ENCODE peak calls at places on chromosomes 11 and 22, in four cellular contexts. One of them, this sample, is unnamed.

GRCh38 chr22:46073683-46074504 is 76.4 kb upstream of the PPARA start:
- DNase-seq in K562: no peak
- DNase-seq in HepG2: no peak
- DNase-seq in GM12878: no peak
- DNase-seq in this sample: peak

GRCh38 chr11:105230586-105230985 is 91.0 kb upstream of the CARD18 start:
- DNase-seq in K562: no peak
- DNase-seq in HepG2: no peak
- DNase-seq in GM12878: no peak
- DNase-seq in this sample: no peak

GRCh38 chr11:66335531-66336233 is 552 bp downstream of the RIN1 start:
- DNase-seq in K562: no peak
- DNase-seq in HepG2: no peak
- DNase-seq in GM12878: no peak
- DNase-seq in this sample: no peak

GRCh38 chr11:2898366-2899079 is 12.9 kb upstream of the CDKN1C start:
- DNase-seq in K562: no peak
- DNase-seq in HepG2: peak
- DNase-seq in GM12878: no peak
- DNase-seq in this sample: no peak

GRCh38 chr11:67482275-67482735 is 521 bp upstream of the AIP start:
- DNase-seq in K562: no peak
- DNase-seq in HepG2: no peak
- DNase-seq in GM12878: no peak
- DNase-seq in this sample: no peak

GRCh38 chr11:19954899-19955298 is 205.4 kb downstream of the DBX1 start:
- DNase-seq in K562: no peak
- DNase-seq in HepG2: peak
- DNase-seq in GM12878: no peak
- DNase-seq in this sample: no peak

GRCh38 chr11:86727105-86727504 is 54.7 kb upstream of the ME3 start:
- DNase-seq in K562: no peak
- DNase-seq in HepG2: no peak
- DNase-seq in GM12878: no peak
- DNase-seq in this sample: no peak

GRCh38 chr11:7651140-7651551 is 22.2 kb downstream of the CYB5R2 start:
- DNase-seq in K562: no peak
- DNase-seq in HepG2: no peak
- DNase-seq in GM12878: no peak
- DNase-seq in this sample: no peak

GRCh38 chr22:42462016-42462415 is 29.8 kb upstream of the NFAM1 start:
- DNase-seq in K562: peak
- DNase-seq in HepG2: no peak
- DNase-seq in GM12878: no peak
- DNase-seq in this sample: no peak
- TF ChIP-seq NR2C2 in K562: no peak
- TF ChIP-seq NR2C2 in HepG2: no peak
- TF ChIP-seq NR2C2 in GM12878: no peak
- TF ChIP-seq NR2C2 in this sample: no peak

GRCh38 chr11:64314146-64314804 is 3.1 kb downstream of the TRMT112 start:
- DNase-seq in K562: no peak
- DNase-seq in HepG2: no peak
- DNase-seq in GM12878: no peak
- DNase-seq in this sample: no peak

GRCh38 chr11:64317325-64317960 is at the start of gene TRMT112:
- DNase-seq in K562: peak
- DNase-seq in HepG2: peak
- DNase-seq in GM12878: peak
- DNase-seq in this sample: peak

GRCh38 chr11:64312947-64313346 is 4.4 kb downstream of the TRMT112 start:
- DNase-seq in K562: no peak
- DNase-seq in HepG2: no peak
- DNase-seq in GM12878: no peak
- DNase-seq in this sample: no peak

GRCh38 chr11:64313491-64314145 is 3.7 kb downstream of the TRMT112 start:
- DNase-seq in K562: peak
- DNase-seq in HepG2: no peak
- DNase-seq in GM12878: no peak
- DNase-seq in this sample: no peak

GRCh38 chr11:64314805-64315561 is 2.4 kb downstream of the TRMT112 start:
- DNase-seq in K562: no peak
- DNase-seq in HepG2: no peak
- DNase-seq in GM12878: no peak
- DNase-seq in this sample: no peak
- TF ChIP-seq CTCF in K562: peak
- TF ChIP-seq CTCF in HepG2: no peak
- TF ChIP-seq CTCF in GM12878: no peak
- TF ChIP-seq CTCF in this sample: no peak

GRCh38 chr22:39641660-39642059 is 71.1 kb downstream of the CACNA1I start:
- DNase-seq in K562: no peak
- DNase-seq in HepG2: no peak
- DNase-seq in GM12878: no peak
- DNase-seq in this sample: no peak

GRCh38 chr22:39645532-39645931 is 75.0 kb downstream of the CACNA1I start:
- DNase-seq in K562: no peak
- DNase-seq in HepG2: no peak
- DNase-seq in GM12878: no peak
- DNase-seq in this sample: no peak

GRCh38 chr22:39647836-39648500 is 77.4 kb downstream of the CACNA1I start:
- DNase-seq in K562: no peak
- DNase-seq in HepG2: no peak
- DNase-seq in GM12878: no peak
- DNase-seq in this sample: no peak

GRCh38 chr22:39646614-39647210 is 76.2 kb downstream of the CACNA1I start:
- DNase-seq in K562: no peak
- DNase-seq in HepG2: no peak
- DNase-seq in GM12878: no peak
- DNase-seq in this sample: no peak

GRCh38 chr22:39643311-39644083 is 72.9 kb downstream of the CACNA1I start:
- DNase-seq in K562: no peak
- DNase-seq in HepG2: no peak
- DNase-seq in GM12878: no peak
- DNase-seq in this sample: no peak
- TF ChIP-seq NR2C2 in K562: no peak
- TF ChIP-seq NR2C2 in HepG2: no peak
- TF ChIP-seq NR2C2 in GM12878: no peak
- TF ChIP-seq NR2C2 in this sample: no peak

DNA sequence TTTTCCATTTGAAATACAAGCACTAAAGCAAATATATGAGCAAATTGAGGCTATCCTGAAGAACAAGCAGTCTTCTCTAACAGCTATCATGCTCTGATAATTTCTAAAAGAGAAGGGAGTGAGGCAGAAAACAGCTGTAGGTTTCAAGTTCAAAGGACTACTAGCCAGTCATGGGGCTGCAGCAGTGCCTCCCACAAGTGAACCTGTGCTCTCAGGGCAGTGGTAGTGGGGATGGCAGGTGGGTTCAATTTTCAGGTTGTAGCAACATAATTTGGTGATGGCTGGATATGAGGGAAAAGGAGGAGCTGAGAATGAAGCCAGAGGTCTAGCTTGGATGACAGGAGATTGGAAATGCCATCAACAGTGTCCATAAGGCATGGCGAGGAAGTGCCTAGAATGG is 93.5 kb upstream of the ARHGAP20 start:
- DNase-seq in K562: no peak
- DNase-seq in HepG2: no peak
- DNase-seq in GM12878: no peak
- DNase-seq in this sample: no peak
- TF ChIP-seq CTCF in K562: no peak
- TF ChIP-seq CTCF in HepG2: no peak
- TF ChIP-seq CTCF in GM12878: no peak
- TF ChIP-seq CTCF in this sample: no peak

GRCh38 chr11:100805509-100806199 is 118.6 kb downstream of the ARHGAP42 start:
- DNase-seq in K562: no peak
- DNase-seq in HepG2: no peak
- DNase-seq in GM12878: no peak
- DNase-seq in this sample: no peak
- TF ChIP-seq NR2C2 in K562: no peak
- TF ChIP-seq NR2C2 in HepG2: no peak
- TF ChIP-seq NR2C2 in GM12878: no peak
- TF ChIP-seq NR2C2 in this sample: no peak

GRCh38 chr11:64916848-64917662 is at the start of gene ATG2A:
- DNase-seq in K562: peak
- DNase-seq in HepG2: peak
- DNase-seq in GM12878: peak
- DNase-seq in this sample: peak

GRCh38 chr11:64916040-64916847 is 765 bp downstream of the ATG2A start:
- DNase-seq in K562: peak
- DNase-seq in HepG2: peak
- DNase-seq in GM12878: no peak
- DNase-seq in this sample: no peak

GRCh38 chr11:64917663-64917995 is 620 bp upstream of the ATG2A start:
- DNase-seq in K562: no peak
- DNase-seq in HepG2: no peak
- DNase-seq in GM12878: no peak
- DNase-seq in this sample: no peak

GRCh38 chr11:64919627-64920026 is 2.6 kb upstream of the ATG2A start:
- DNase-seq in K562: no peak
- DNase-seq in HepG2: no peak
- DNase-seq in GM12878: no peak
- DNase-seq in this sample: no peak

DNA sequence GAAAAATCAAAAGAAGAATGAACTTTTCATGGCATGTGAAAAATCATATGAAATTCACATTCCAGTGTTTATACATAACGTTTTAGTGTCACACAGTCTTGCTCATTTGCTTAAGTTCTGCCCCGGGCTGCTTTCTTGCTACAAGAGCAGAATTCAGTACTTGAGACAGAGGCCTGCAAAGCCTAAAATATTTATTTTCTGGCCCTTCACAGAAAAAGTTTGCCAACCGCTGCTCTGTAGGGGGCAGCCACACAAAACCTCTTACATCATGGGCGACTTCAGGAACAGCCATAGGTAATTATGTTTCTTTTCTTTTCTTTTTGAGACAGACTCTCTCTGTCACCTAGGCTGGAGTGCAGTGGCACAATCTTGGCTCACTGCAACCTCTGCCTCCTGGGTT is 1.0 kb upstream of the ATG2A start:
- DNase-seq in K562: no peak
- DNase-seq in HepG2: peak
- DNase-seq in GM12878: no peak
- DNase-seq in this sample: no peak
- TF ChIP-seq CTCF in K562: peak
- TF ChIP-seq CTCF in HepG2: peak
- TF ChIP-seq CTCF in GM12878: peak
- TF ChIP-seq CTCF in this sample: no peak

DNA sequence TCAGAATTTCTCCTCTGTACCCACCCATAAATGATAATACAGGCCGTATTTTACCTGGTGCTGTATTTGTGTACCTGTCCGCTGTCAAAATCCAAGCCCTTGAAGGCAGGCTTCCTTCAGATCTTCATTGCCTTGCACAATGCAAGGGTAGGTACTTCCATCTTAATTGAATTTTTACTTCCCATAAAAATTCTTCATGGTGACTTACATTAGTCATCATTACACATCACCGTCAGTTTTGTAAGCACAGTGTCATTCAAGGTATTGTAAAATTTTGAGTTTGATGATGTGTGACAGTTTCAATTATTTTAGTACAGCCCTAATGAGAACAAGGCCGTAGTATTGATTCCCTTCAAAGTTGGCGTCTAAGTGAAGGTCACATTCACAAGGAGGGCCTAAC is 770 bp upstream of the TSG101 start:
- DNase-seq in K562: no peak
- DNase-seq in HepG2: no peak
- DNase-seq in GM12878: no peak
- DNase-seq in this sample: no peak
- TF ChIP-seq NR2C2 in K562: no peak
- TF ChIP-seq NR2C2 in HepG2: no peak
- TF ChIP-seq NR2C2 in GM12878: no peak
- TF ChIP-seq NR2C2 in this sample: no peak

GRCh38 chr22:22460635-22461034 is 47.9 kb downstream of the ZNF280B start:
- DNase-seq in K562: peak
- DNase-seq in HepG2: peak
- DNase-seq in GM12878: no peak
- DNase-seq in this sample: no peak
- TF ChIP-seq CTCF in K562: peak
- TF ChIP-seq CTCF in HepG2: peak
- TF ChIP-seq CTCF in GM12878: peak
- TF ChIP-seq CTCF in this sample: peak

GRCh38 chr11:117985953-117986887 is at the start of gene IL10RA:
- DNase-seq in K562: peak
- DNase-seq in HepG2: peak
- DNase-seq in GM12878: no peak
- DNase-seq in this sample: peak
- TF ChIP-seq NR2C2 in K562: no peak
- TF ChIP-seq NR2C2 in HepG2: no peak
- TF ChIP-seq NR2C2 in GM12878: no peak
- TF ChIP-seq NR2C2 in this sample: no peak

This sample was measured in WTC11.